ENCODE peak calls at places on chromosome 3, in nine cellular contexts. E is activated CD8-positive, alpha-beta memory T cell treated with anti-CD3 and anti-CD28 coated beads for 48 hours; L is breast epithelium; D is NCI-H524; H is NCI-H1694 treated with DMSO at 0.1 percent for 48 hours; C is RWPE1; O is activated CD4-positive, alpha-beta T cell treated with anti-CD3 and anti-CD28 coated beads for 24 hours; Y is HS-27A; Q is RKO. A is an unnamed sample.

GRCh38 chr3:66138336-66139234 is 82.2 kb upstream of the SLC25A26 start:
- DNase-seq in Y (no peak), Q (peak), D (peak), C (peak), H (peak), L (no peak), E (no peak), O (peak), A (peak)

GRCh38 chr3:65811917-65812316 is 226.8 kb downstream of the MAGI1 start:
- DNase-seq in Y (no peak), Q (no peak), C (no peak), E (no peak), O (no peak), H (no peak), D (no peak), L (no peak), A (no peak)

GRCh38 chr3:126025116-126025729 is 56.2 kb downstream of the ROPN1B start:
- DNase-seq in D (no peak), H (no peak), C (no peak), Y (no peak), L (no peak), E (no peak), Q (no peak), O (no peak), A (no peak)

GRCh38 chr3:64203216-64203615 is 22.1 kb downstream of the PRICKLE2 start:
- DNase-seq in H (no peak), L (no peak), O (no peak), Y (no peak), D (no peak), E (no peak), Q (no peak), C (no peak), A (no peak)

GRCh38 chr3:63582943-63583500 is 69.5 kb upstream of the SNTN start:
- DNase-seq in Y (no peak), L (no peak), Q (no peak), D (no peak), E (no peak), C (no peak), O (no peak), H (no peak), A (no peak)

GRCh38 chr3:194952882-194953281 is 267.2 kb downstream of the FAM43A start:
- DNase-seq in C (no peak), O (no peak), Q (no peak), E (no peak), D (no peak), Y (no peak), L (no peak), H (no peak), A (no peak)

GRCh38 chr3:157088506-157089454 is 71.2 kb downstream of the CCNL1 start:
- DNase-seq in Q (peak), O (peak), L (peak), C (peak), E (peak), D (no peak), Y (peak), H (no peak), A (peak)

GRCh38 chr3:69725994-69726571 is 13.2 kb upstream of the MITF start:
- DNase-seq in C (no peak), O (no peak), L (no peak), Q (no peak), D (no peak), E (no peak), H (no peak), Y (no peak), A (no peak)

GRCh38 chr3:133663569-133664313 is 2.0 kb upstream of the TOPBP1 start:
- DNase-seq in D (peak), E (no peak), C (peak), Y (no peak), Q (peak), O (no peak), H (peak), L (no peak), A (peak)

GRCh38 chr3:14253022-14253761 is 74.6 kb downstream of the LSM3 start:
- DNase-seq in Q (no peak), H (no peak), L (no peak), C (no peak), O (no peak), Y (peak), E (no peak), D (no peak), A (no peak)

GRCh38 chr3:50138266-50139230 is 16.6 kb upstream of the SEMA3F start:
- DNase-seq in O (no peak), Y (no peak), E (no peak), C (no peak), H (peak), D (peak), L (no peak), Q (no peak), A (no peak)

GRCh38 chr3:116767726-116768125 is 58.1 kb downstream of the TUSC7 start:
- DNase-seq in O (no peak), Q (no peak), H (no peak), E (no peak), L (no peak), Y (no peak), C (no peak), D (no peak), A (peak)

GRCh38 chr3:45446706-45447105 is 58.3 kb downstream of the LARS2 start:
- DNase-seq in C (no peak), D (no peak), L (no peak), H (no peak), E (no peak), Y (no peak), O (no peak), Q (no peak), A (no peak)

GRCh38 chr3:27079427-27080105 is 289.6 kb downstream of the NEK10 start:
- DNase-seq in L (no peak), Y (no peak), O (no peak), D (peak), Q (no peak), C (no peak), H (no peak), E (no peak), A (no peak)

GRCh38 chr3:64686446-64686908 is 1.3 kb downstream of the ADAMTS9 start:
- DNase-seq in E (no peak), Y (no peak), L (no peak), H (no peak), Q (peak), D (peak), O (no peak), C (no peak), A (no peak)

GRCh38 chr3:24244491-24244890 is 250.2 kb downstream of the THRB start:
- DNase-seq in Q (no peak), L (no peak), O (no peak), C (no peak), Y (no peak), D (no peak), H (no peak), E (no peak), A (no peak)

GRCh38 chr3:95655363-95655986 is 1158.9 kb upstream of the EPHA6 start:
- DNase-seq in L (no peak), Q (no peak), H (no peak), O (no peak), Y (no peak), D (no peak), C (no peak), E (no peak), A (no peak)

GRCh38 chr3:40464339-40465110 is 7.4 kb downstream of the RPL14 start:
- DNase-seq in L (no peak), O (no peak), Y (no peak), D (no peak), E (no peak), H (no peak), Q (no peak), C (no peak), A (no peak)

GRCh38 chr3:72368331-72368975 is 479.8 kb downstream of the SHQ1 start:
- DNase-seq in O (no peak), C (no peak), L (no peak), E (no peak), Q (no peak), D (peak), Y (no peak), H (no peak), A (no peak)

GRCh38 chr3:81378552-81379288 is 382.7 kb downstream of the GBE1 start:
- DNase-seq in C (no peak), E (no peak), Q (no peak), O (no peak), H (no peak), L (no peak), Y (no peak), D (no peak), A (no peak)

GRCh38 chr3:65672876-65673815 is 365.6 kb downstream of the MAGI1 start:
- DNase-seq in Y (no peak), Q (peak), O (peak), H (peak), E (no peak), C (peak), L (no peak), D (peak), A (peak)

GRCh38 chr3:101513419-101513986 is 491 bp upstream of the SENP7 start:
- DNase-seq in Q (peak), E (no peak), C (no peak), Y (no peak), H (peak), D (no peak), O (no peak), L (no peak), A (peak)

GRCh38 chr3:119035014-119035346 is 334 bp upstream of the IGSF11 start:
- DNase-seq in E (no peak), D (no peak), O (no peak), H (peak), L (no peak), Y (no peak), C (no peak), Q (no peak), A (no peak)

GRCh38 chr3:141452773-141453172 is 34.1 kb upstream of the RASA2 start:
- DNase-seq in E (no peak), C (no peak), O (no peak), L (no peak), H (no peak), Y (no peak), Q (no peak), D (no peak), A (no peak)

GRCh38 chr3:87069963-87070362 is 79.0 kb upstream of the VGLL3 start:
- DNase-seq in L (no peak), Q (no peak), O (no peak), H (no peak), E (no peak), C (no peak), D (no peak), Y (no peak), A (no peak)

GRCh38 chr3:121883507-121883906 is 10.7 kb upstream of the SLC15A2 start:
- DNase-seq in E (no peak), O (no peak), D (peak), H (no peak), C (peak), L (no peak), Q (peak), Y (no peak), A (peak)

GRCh38 chr3:158970006-158970405 is 168.2 kb downstream of the MFSD1 start:
- DNase-seq in E (no peak), H (no peak), Y (no peak), L (no peak), Q (no peak), C (no peak), D (peak), O (no peak), A (no peak)

GRCh38 chr3:44454258-44454657 is 23.2 kb downstream of the ZNF445 start:
- DNase-seq in H (no peak), D (no peak), Q (no peak), C (no peak), Y (no peak), L (no peak), E (no peak), O (no peak), A (no peak)

GRCh38 chr3:15501126-15501525 is 20.4 kb downstream of the COLQ start:
- DNase-seq in Q (no peak), Y (no peak), H (peak), D (peak), C (no peak), L (no peak), O (no peak), E (no peak), A (no peak)

GRCh38 chr3:105108823-105109222 is 257.9 kb upstream of the ALCAM start:
- DNase-seq in L (no peak), D (no peak), E (no peak), H (no peak), C (no peak), Y (no peak), Q (no peak), O (no peak), A (no peak)

GRCh38 chr3:196650740-196651311 is 11.3 kb downstream of the NRROS start:
- DNase-seq in O (no peak), L (no peak), D (peak), H (no peak), Q (peak), Y (peak), E (no peak), C (peak), A (peak)

GRCh38 chr3:42228796-42229195 is 37.2 kb downstream of the CCK start:
- DNase-seq in D (peak), H (no peak), Y (no peak), C (peak), E (no peak), Q (peak), L (no peak), O (no peak), A (peak)

A was measured in COLO829.